ENCODE peak calls at places on chromosomes 16 and 17, in five cellular contexts. D is tibial nerve, V is transverse colon, U is Peyer's patch, C is testis. O is an unnamed sample.

GRCh38 chr17:82246365-82247174 is 17.7 kb downstream of the SLC16A3 start:
- DNase-seq in D (no peak), V (peak), U (no peak), C (peak), O (no peak)

GRCh38 chr16:61579195-61579594 is 457.0 kb downstream of the CDH8 start:
- DNase-seq in D (no peak), V (no peak), U (no peak), C (no peak), O (no peak)

GRCh38 chr17:49820773-49821172 is 27.1 kb downstream of the TAC4 start:
- DNase-seq in D (no peak), V (no peak), U (no peak), C (no peak), O (no peak)

GRCh38 chr17:29155235-29155965 is 24.8 kb downstream of the MYO18A start:
- DNase-seq in D (no peak), V (peak), U (no peak), C (no peak), O (peak)

GRCh38 chr16:75064403-75065148 is 52.0 kb downstream of the LDHD start:
- DNase-seq in D (no peak), V (peak), U (no peak), C (peak), O (peak)

GRCh38 chr17:28717578-28718316 is at the start of gene RAB34:
- DNase-seq in D (peak), V (peak), U (peak), C (peak), O (peak)

GRCh38 chr17:15260376-15261062 is 4.6 kb downstream of the PMP22 start:
- DNase-seq in D (peak), V (peak), U (peak), C (peak), O (peak)

GRCh38 chr17:20159406-20160075 is 150.4 kb downstream of the SPECC1 start:
- DNase-seq in D (no peak), V (no peak), U (no peak), C (no peak), O (peak)

GRCh38 chr16:76441886-76442285 is 164.7 kb downstream of the CNTNAP4 start:
- DNase-seq in D (no peak), V (no peak), U (no peak), C (no peak), O (no peak)

GRCh38 chr16:27175888-27176287 is 27.4 kb upstream of the KDM8 start:
- DNase-seq in D (no peak), V (no peak), U (no peak), C (no peak), O (peak)

GRCh38 chr16:29649560-29650494 is 13.2 kb upstream of the SPN start:
- DNase-seq in D (no peak), V (no peak), U (no peak), C (no peak), O (no peak)

GRCh38 chr16:67013238-67013822 is 15.6 kb upstream of the CBFB start:
- DNase-seq in D (no peak), V (no peak), U (no peak), C (no peak), O (no peak)

GRCh38 chr17:79707931-79708891 is 22.5 kb upstream of the ENPP7 start:
- DNase-seq in D (no peak), V (peak), U (peak), C (peak), O (peak)

GRCh38 chr16:85485379-85485778 is 127.7 kb upstream of the GSE1 start:
- DNase-seq in D (no peak), V (no peak), U (no peak), C (no peak), O (no peak)

GRCh38 chr17:80991645-80992076 is at the start of gene CHMP6:
- DNase-seq in D (peak), V (peak), U (peak), C (peak), O (peak)
- TF ChIP-seq POLR2A in D (no peak), V (no peak), U (no peak), C (no peak), O (peak)

GRCh38 chr17:59683283-59683682 is 23.9 kb downstream of the PTRH2 start:
- DNase-seq in D (no peak), V (no peak), U (no peak), C (no peak), O (no peak)

GRCh38 chr17:59680314-59680713 is 26.9 kb downstream of the PTRH2 start:
- DNase-seq in D (no peak), V (no peak), U (no peak), C (no peak), O (no peak)

GRCh38 chr17:59675231-59675630 is 32.0 kb downstream of the PTRH2 start:
- DNase-seq in D (no peak), V (no peak), U (no peak), C (no peak), O (no peak)

DNA sequence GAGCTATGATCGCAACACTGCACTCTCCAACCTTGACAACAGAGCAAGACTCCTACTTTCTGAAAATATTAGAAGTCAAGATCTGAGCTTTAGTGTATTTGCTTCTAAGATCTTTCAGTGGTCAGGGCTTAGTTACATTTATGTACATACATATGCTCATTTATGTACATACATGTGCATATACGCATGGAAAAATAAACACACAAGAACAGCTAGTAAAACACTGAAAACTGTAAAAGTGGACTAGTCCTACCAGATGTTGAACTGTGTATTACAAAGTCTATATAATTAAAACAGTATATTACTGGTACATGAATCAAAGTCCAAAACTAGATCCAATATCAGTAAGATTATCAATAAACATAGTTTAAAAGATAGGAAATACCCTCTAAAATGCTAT is 28.3 kb downstream of the PTRH2 start:
- DNase-seq in D (no peak), V (no peak), U (no peak), C (no peak), O (no peak)
- TF ChIP-seq POLR2A in D (no peak), V (no peak), U (no peak), C (no peak), O (no peak)

GRCh38 chr16:78648517-78648916 is 549.1 kb downstream of the WWOX start:
- DNase-seq in D (no peak), V (no peak), U (no peak), C (no peak), O (no peak)

GRCh38 chr16:78650675-78651074 is 551.2 kb downstream of the WWOX start:
- DNase-seq in D (no peak), V (no peak), U (no peak), C (no peak), O (no peak)

GRCh38 chr16:78642621-78643285 is 543.3 kb downstream of the WWOX start:
- DNase-seq in D (no peak), V (no peak), U (no peak), C (no peak), O (no peak)

GRCh38 chr16:78647491-78647890 is 548.0 kb downstream of the WWOX start:
- DNase-seq in D (no peak), V (no peak), U (no peak), C (no peak), O (no peak)

DNA sequence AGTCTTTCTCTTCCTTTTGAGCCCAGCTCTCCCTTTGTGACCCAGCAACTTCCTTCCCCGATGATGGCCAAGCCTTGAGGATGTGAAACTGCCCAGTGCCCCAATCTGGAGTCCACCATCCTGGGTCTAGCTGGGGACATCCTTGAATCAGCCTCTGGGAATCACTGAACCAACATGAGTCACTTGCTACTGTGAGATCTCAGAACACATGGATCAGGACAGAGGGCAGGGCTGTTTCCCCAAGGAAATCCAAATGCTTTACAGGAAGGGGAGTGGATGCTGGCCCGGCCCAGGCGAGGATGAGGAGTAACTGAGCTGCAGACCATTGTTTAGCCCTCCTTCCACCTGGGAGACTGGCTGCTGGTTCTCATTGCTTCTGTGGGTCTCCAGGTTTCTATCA is 547.6 kb downstream of the WWOX start:
- DNase-seq in D (no peak), V (no peak), U (no peak), C (no peak), O (no peak)
- TF ChIP-seq POLR2A in D (no peak), V (no peak), U (no peak), C (no peak), O (no peak)

GRCh38 chr17:75645889-75646625 is 12.8 kb downstream of the SMIM5 start:
- DNase-seq in D (no peak), V (peak), U (no peak), C (no peak), O (no peak)
- TF ChIP-seq POLR2A in D (no peak), V (peak), U (peak), C (no peak), O (no peak)

O was measured in erythroblast.